ENCODE peak calls at places on chromosomes 12 and 14, in six cellular contexts. A is esophagus muscularis mucosa, S is mucosa of descending colon, D is mesendoderm, J is upper lobe of right lung, L is endodermal cell. M is an unnamed sample.

GRCh38 chr14:38777401-38777800 is 325.6 kb downstream of the SEC23A start:
- DNase-seq in A (no peak), S (no peak), D (no peak), J (no peak), L (no peak), M (no peak)

GRCh38 chr12:29039013-29039412 is 110.1 kb upstream of the FAR2 start:
- DNase-seq in A (no peak), S (no peak), D (no peak), J (no peak), L (no peak), M (no peak)

GRCh38 chr12:94147377-94147990 is 893 bp upstream of the PLXNC1 start:
- DNase-seq in A (no peak), S (no peak), D (no peak), J (no peak), L (peak; percentile 36), M (no peak)

GRCh38 chr14:92946847-92947545 is 24.0 kb downstream of the CHGA start:
- DNase-seq in A (no peak), S (peak; percentile 41), D (no peak), J (no peak), L (no peak), M (no peak)

GRCh38 chr12:47080725-47081502 is 1.2 kb upstream of the AMIGO2 start:
- DNase-seq in A (no peak), S (peak; percentile 83), D (peak; percentile 66), J (peak; percentile 87), L (peak; percentile 72), M (peak; percentile 50)

GRCh38 chr14:89011727-89012271 is 187.3 kb downstream of the TTC8 start:
- DNase-seq in A (no peak), S (no peak), D (peak; percentile 30), J (no peak), L (no peak), M (no peak)

GRCh38 chr14:71473843-71474242 is 458.4 kb upstream of the RGS6 start:
- DNase-seq in A (no peak), S (no peak), D (no peak), J (no peak), L (no peak), M (no peak)

GRCh38 chr12:50110127-50110761 is 1.8 kb upstream of the COX14 start:
- DNase-seq in A (no peak), S (peak; percentile 82), D (peak; percentile 36), J (peak; percentile 83), L (no peak), M (peak; percentile 70)

GRCh38 chr12:76622351-76622750 is 62.8 kb upstream of the OSBPL8 start:
- DNase-seq in A (no peak), S (no peak), D (no peak), J (no peak), L (peak; percentile 44), M (no peak)

GRCh38 chr14:63174760-63175191 is 29.5 kb upstream of the RHOJ start:
- DNase-seq in A (no peak), S (no peak), D (peak; percentile 78), J (no peak), L (no peak), M (no peak)

GRCh38 chr12:92543359-92543758 is 159.4 kb upstream of the PLEKHG7 start:
- DNase-seq in A (no peak), S (no peak), D (peak; percentile 22), J (no peak), L (no peak), M (peak; percentile 44)

GRCh38 chr12:54300267-54300731 is 516 bp downstream of the NFE2 start:
- DNase-seq in A (no peak), S (no peak), D (no peak), J (no peak), L (no peak), M (no peak)

GRCh38 chr14:104263671-104264358 is 125.4 kb downstream of the KIF26A start:
- DNase-seq in A (no peak), S (no peak), D (no peak), J (peak; percentile 51), L (no peak), M (peak; percentile 20)

GRCh38 chr12:16606201-16606849 is 363 bp upstream of the LMO3 start:
- DNase-seq in A (no peak), S (peak; percentile 40), D (peak; percentile 81), J (peak; percentile 78), L (peak; percentile 90), M (no peak)

GRCh38 chr14:42214981-42215491 is 608.4 kb downstream of the LRFN5 start:
- DNase-seq in A (no peak), S (no peak), D (peak; percentile 6), J (no peak), L (no peak), M (no peak)

GRCh38 chr14:74898694-74899093 is 17.0 kb downstream of the DLST start:
- DNase-seq in A (no peak), S (no peak), D (no peak), J (no peak), L (no peak), M (no peak)

GRCh38 chr12:79690156-79690605 is 583 bp downstream of the PAWR start:
- DNase-seq in A (no peak), S (peak; percentile 76), D (no peak), J (no peak), L (no peak), M (peak; percentile 41)

GRCh38 chr12:79691299-79692248 is 810 bp upstream of the PAWR start:
- DNase-seq in A (no peak), S (no peak), D (peak; percentile 66), J (no peak), L (peak; percentile 73), M (no peak)

GRCh38 chr12:79692860-79693605 is 2.3 kb upstream of the PAWR start:
- DNase-seq in A (no peak), S (no peak), D (no peak), J (no peak), L (no peak), M (no peak)

GRCh38 chr12:79690606-79691298 is at the start of gene PAWR:
- DNase-seq in A (no peak), S (peak; percentile 90), D (peak; percentile 94), J (peak; percentile 89), L (peak; percentile 97), M (peak; percentile 83)

DNA sequence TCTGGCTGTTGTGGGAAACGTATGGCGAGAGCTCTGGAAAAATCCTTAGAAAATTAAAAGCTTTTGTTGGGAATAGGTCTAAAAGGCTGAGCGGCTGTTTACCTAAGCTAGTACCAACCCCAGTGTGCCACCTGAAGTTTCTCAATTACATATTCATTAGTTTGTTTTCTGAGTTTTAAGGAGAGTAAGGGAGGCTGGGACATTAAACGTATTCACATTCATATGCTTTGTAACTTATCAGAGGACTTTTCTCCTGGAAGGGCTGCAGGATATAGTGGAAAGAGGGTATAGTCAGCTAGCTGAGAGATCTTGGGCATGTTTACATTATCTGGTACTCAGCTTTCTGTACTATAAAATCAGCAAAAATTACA is 1.5 kb upstream of the PAWR start:
- DNase-seq in A (no peak), S (no peak), D (no peak), J (no peak), L (no peak), M (no peak)
- H3K4me3 ChIP-seq in A (peak overlapping the region; percentile 84), S (no peak overlapping the region), D (no peak overlapping the region), J (peak overlapping the region; percentile 91), L (peak overlapping the region; percentile 83), M (peak overlapping the region; percentile 76)

DNA sequence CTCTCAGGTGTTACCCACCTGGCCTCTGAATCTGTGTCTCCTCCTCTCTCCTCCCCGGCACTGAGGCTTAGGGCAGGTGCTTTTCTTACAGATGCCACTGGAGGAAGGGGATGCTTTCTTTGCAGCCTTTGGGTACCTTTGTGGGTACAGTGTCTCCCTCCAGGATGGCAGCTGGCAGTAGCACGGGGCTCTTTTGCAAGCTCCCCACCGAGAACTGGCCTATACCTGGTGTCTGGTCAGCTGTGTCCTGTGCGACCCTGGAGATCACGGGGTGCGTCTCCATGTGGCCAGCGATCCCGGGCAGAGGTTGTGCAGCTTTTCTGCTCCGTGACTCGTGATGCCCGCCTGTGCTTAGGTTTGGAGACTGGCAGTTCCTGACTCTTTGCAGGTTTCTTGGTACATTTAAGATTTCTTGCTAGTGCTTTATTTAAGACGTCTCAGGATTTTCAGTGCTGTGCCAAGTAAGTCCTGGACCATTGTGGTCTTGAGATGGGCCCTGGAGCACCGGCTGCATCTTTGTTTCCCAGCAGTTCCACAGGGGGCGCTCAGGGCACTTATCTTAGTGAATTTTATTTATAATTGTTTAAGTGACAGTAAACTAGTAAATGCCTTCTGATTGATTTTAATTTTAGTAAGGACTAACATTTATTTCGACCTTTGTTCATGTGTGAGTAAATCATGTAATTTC is 68.9 kb downstream of the DDX51 start:
- DNase-seq in A (no peak), S (no peak), D (no peak), J (no peak), L (peak; percentile 80), M (no peak)
- H3K36me3 ChIP-seq in A (peaks cover 86% of the 10 kb centered on the region), S (no peaks in the 10 kb centered on the region), D (peaks cover 4% of the 10 kb centered on the region), J (peaks cover 65% of the 10 kb centered on the region), L (peaks cover 75% of the 10 kb centered on the region), M (peaks cover 36% of the 10 kb centered on the region)

GRCh38 chr12:113468365-113469223 is 3.1 kb downstream of the LHX5 start:
- DNase-seq in A (no peak), S (no peak), D (no peak), J (no peak), L (peak; percentile 68), M (no peak)

GRCh38 chr12:113466770-113467153 is 4.9 kb downstream of the LHX5 start:
- DNase-seq in A (no peak), S (no peak), D (no peak), J (no peak), L (no peak), M (no peak)

GRCh38 chr12:113465808-113466769 is 5.6 kb downstream of the LHX5 start:
- DNase-seq in A (no peak), S (no peak), D (no peak), J (no peak), L (peak; percentile 79), M (no peak)

GRCh38 chr12:113467514-113468364 is 3.9 kb downstream of the LHX5 start:
- DNase-seq in A (no peak), S (no peak), D (no peak), J (peak; percentile 64), L (peak; percentile 87), M (no peak)

GRCh38 chr12:113467154-113467513 is 4.5 kb downstream of the LHX5 start:
- DNase-seq in A (no peak), S (no peak), D (no peak), J (no peak), L (no peak), M (no peak)
- H3K4me3 ChIP-seq in A (peak overlapping the region; percentile 46), S (no peak overlapping the region), D (no peak overlapping the region), J (peak overlapping the region; percentile 33), L (peak overlapping the region; percentile 74), M (peak overlapping the region; percentile 50)

GRCh38 chr12:69548687-69549086 is 36.6 kb upstream of the CCT2 start:
- DNase-seq in A (no peak), S (no peak), D (no peak), J (no peak), L (no peak), M (no peak)

GRCh38 chr12:69555461-69555860 is 29.8 kb upstream of the CCT2 start:
- DNase-seq in A (no peak), S (no peak), D (no peak), J (no peak), L (no peak), M (no peak)

GRCh38 chr12:69553626-69554248 is 31.5 kb upstream of the CCT2 start:
- DNase-seq in A (no peak), S (no peak), D (no peak), J (no peak), L (no peak), M (no peak)

GRCh38 chr12:69546693-69547438 is 38.4 kb upstream of the CCT2 start:
- DNase-seq in A (no peak), S (no peak), D (no peak), J (no peak), L (no peak), M (no peak)

DNA sequence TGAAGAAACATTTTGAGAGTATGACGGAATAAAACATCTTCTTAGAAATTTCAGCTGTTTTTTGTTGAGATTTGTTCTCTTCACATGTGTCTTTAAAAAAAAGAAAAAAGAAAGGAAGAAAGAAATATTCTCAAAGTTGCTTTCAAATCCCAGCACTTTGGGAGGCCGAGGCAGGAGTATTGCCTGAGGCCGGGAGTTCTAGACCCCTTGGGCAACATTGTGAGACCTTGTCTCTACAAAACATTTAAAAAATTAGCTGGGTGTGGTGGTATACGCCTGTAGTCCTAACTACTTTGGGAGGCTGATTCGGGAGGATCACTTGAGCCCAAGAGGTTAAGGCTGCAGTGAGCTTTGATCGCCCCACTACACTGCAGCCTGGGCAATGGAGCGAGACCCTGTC is 34.3 kb upstream of the CCT2 start:
- DNase-seq in A (no peak), S (no peak), D (no peak), J (no peak), L (no peak), M (no peak)
- H3K36me3 ChIP-seq in A (no peaks in the 10 kb centered on the region), S (no peaks in the 10 kb centered on the region), D (no peaks in the 10 kb centered on the region), J (no peaks in the 10 kb centered on the region), L (peaks cover 19% of the 10 kb centered on the region), M (no peaks in the 10 kb centered on the region)